ENCODE peak calls at places on chromosome 19, in seven cellular contexts. One of them, this sample, is unnamed.

GRCh38 chr19:35248310-35249145 is at the start of gene LSR:
- DNase-seq in amniotic epithelial cell: no peak
- DNase-seq in stimulated activated CD4-positive, alpha-beta T cell treated with anti-CD3 and anti-CD28 coated beads, Interleukin-4, amount 100 ng/mL, for 24 hours: peak; percentile 74
- DNase-seq in occipital lobe: no peak
- DNase-seq in astrocyte of the spinal cord: no peak
- DNase-seq in HFFc6: no peak
- DNase-seq in GM10248: peak; percentile 97
- DNase-seq in this sample: peak; percentile 96

GRCh38 chr19:7397687-7398086 is 49.0 kb downstream of the ARHGEF18 start:
- DNase-seq in amniotic epithelial cell: peak; percentile 98
- DNase-seq in stimulated activated CD4-positive, alpha-beta T cell treated with anti-CD3 and anti-CD28 coated beads, Interleukin-4, amount 100 ng/mL, for 24 hours: no peak
- DNase-seq in occipital lobe: no peak
- DNase-seq in astrocyte of the spinal cord: peak; percentile 85
- DNase-seq in HFFc6: peak; percentile 93
- DNase-seq in GM10248: no peak
- DNase-seq in this sample: peak; percentile 57

GRCh38 chr19:32812036-32812435 is 57.5 kb downstream of the SLC7A9 start:
- DNase-seq in amniotic epithelial cell: no peak
- DNase-seq in stimulated activated CD4-positive, alpha-beta T cell treated with anti-CD3 and anti-CD28 coated beads, Interleukin-4, amount 100 ng/mL, for 24 hours: no peak
- DNase-seq in occipital lobe: no peak
- DNase-seq in astrocyte of the spinal cord: no peak
- DNase-seq in HFFc6: no peak
- DNase-seq in GM10248: no peak
- DNase-seq in this sample: no peak

GRCh38 chr19:38441660-38442348 is 8.3 kb downstream of the RYR1 start:
- DNase-seq in amniotic epithelial cell: peak; percentile 10
- DNase-seq in stimulated activated CD4-positive, alpha-beta T cell treated with anti-CD3 and anti-CD28 coated beads, Interleukin-4, amount 100 ng/mL, for 24 hours: no peak
- DNase-seq in occipital lobe: no peak
- DNase-seq in astrocyte of the spinal cord: no peak
- DNase-seq in HFFc6: no peak
- DNase-seq in GM10248: peak; percentile 55
- DNase-seq in this sample: no peak

GRCh38 chr19:3644351-3645066 is 17.9 kb upstream of the CACTIN start:
- DNase-seq in amniotic epithelial cell: no peak
- DNase-seq in stimulated activated CD4-positive, alpha-beta T cell treated with anti-CD3 and anti-CD28 coated beads, Interleukin-4, amount 100 ng/mL, for 24 hours: no peak
- DNase-seq in occipital lobe: peak; percentile 88
- DNase-seq in astrocyte of the spinal cord: peak; percentile 10
- DNase-seq in HFFc6: no peak
- DNase-seq in GM10248: no peak
- DNase-seq in this sample: no peak

GRCh38 chr19:49690656-49691242 is at the start of gene CPT1C:
- DNase-seq in amniotic epithelial cell: peak; percentile 65
- DNase-seq in stimulated activated CD4-positive, alpha-beta T cell treated with anti-CD3 and anti-CD28 coated beads, Interleukin-4, amount 100 ng/mL, for 24 hours: peak; percentile 67
- DNase-seq in occipital lobe: peak; percentile 91
- DNase-seq in astrocyte of the spinal cord: peak; percentile 75
- DNase-seq in HFFc6: peak; percentile 77
- DNase-seq in GM10248: peak; percentile 64
- DNase-seq in this sample: no peak

GRCh38 chr19:48506138-48506733 is 5.4 kb downstream of the LMTK3 start:
- DNase-seq in amniotic epithelial cell: peak; percentile 53
- DNase-seq in stimulated activated CD4-positive, alpha-beta T cell treated with anti-CD3 and anti-CD28 coated beads, Interleukin-4, amount 100 ng/mL, for 24 hours: peak; percentile 24
- DNase-seq in occipital lobe: no peak
- DNase-seq in astrocyte of the spinal cord: peak; percentile 33
- DNase-seq in HFFc6: peak; percentile 45
- DNase-seq in GM10248: peak; percentile 58
- DNase-seq in this sample: peak; percentile 46

GRCh38 chr19:862529-863304 is 3.3 kb downstream of the CFD start:
- DNase-seq in amniotic epithelial cell: no peak
- DNase-seq in stimulated activated CD4-positive, alpha-beta T cell treated with anti-CD3 and anti-CD28 coated beads, Interleukin-4, amount 100 ng/mL, for 24 hours: peak; percentile 78
- DNase-seq in occipital lobe: no peak
- DNase-seq in astrocyte of the spinal cord: peak; percentile 36
- DNase-seq in HFFc6: peak; percentile 9
- DNase-seq in GM10248: peak; percentile 80
- DNase-seq in this sample: peak; percentile 37

GRCh38 chr19:55490478-55491436 is 2.5 kb downstream of the SSC5D start:
- DNase-seq in amniotic epithelial cell: no peak
- DNase-seq in stimulated activated CD4-positive, alpha-beta T cell treated with anti-CD3 and anti-CD28 coated beads, Interleukin-4, amount 100 ng/mL, for 24 hours: no peak
- DNase-seq in occipital lobe: no peak
- DNase-seq in astrocyte of the spinal cord: no peak
- DNase-seq in HFFc6: no peak
- DNase-seq in GM10248: no peak
- DNase-seq in this sample: no peak

GRCh38 chr19:17627921-17628320 is 60.2 kb downstream of the UNC13A start:
- DNase-seq in amniotic epithelial cell: no peak
- DNase-seq in stimulated activated CD4-positive, alpha-beta T cell treated with anti-CD3 and anti-CD28 coated beads, Interleukin-4, amount 100 ng/mL, for 24 hours: no peak
- DNase-seq in occipital lobe: no peak
- DNase-seq in astrocyte of the spinal cord: no peak
- DNase-seq in HFFc6: no peak
- DNase-seq in GM10248: no peak
- DNase-seq in this sample: no peak

GRCh38 chr19:44753932-44754742 is 5.6 kb downstream of the BCL3 start:
- DNase-seq in amniotic epithelial cell: peak; percentile 84
- DNase-seq in stimulated activated CD4-positive, alpha-beta T cell treated with anti-CD3 and anti-CD28 coated beads, Interleukin-4, amount 100 ng/mL, for 24 hours: peak; percentile 73
- DNase-seq in occipital lobe: peak; percentile 23
- DNase-seq in astrocyte of the spinal cord: peak; percentile 92
- DNase-seq in HFFc6: peak; percentile 51
- DNase-seq in GM10248: peak; percentile 81
- DNase-seq in this sample: peak; percentile 72

GRCh38 chr19:6475321-6476108 is 6.1 kb downstream of the DENND1C start:
- DNase-seq in amniotic epithelial cell: no peak
- DNase-seq in stimulated activated CD4-positive, alpha-beta T cell treated with anti-CD3 and anti-CD28 coated beads, Interleukin-4, amount 100 ng/mL, for 24 hours: no peak
- DNase-seq in occipital lobe: no peak
- DNase-seq in astrocyte of the spinal cord: no peak
- DNase-seq in HFFc6: no peak
- DNase-seq in GM10248: no peak
- DNase-seq in this sample: no peak

GRCh38 chr19:2540646-2541454 is 64.9 kb downstream of the GADD45B start:
- DNase-seq in amniotic epithelial cell: peak; percentile 95
- DNase-seq in stimulated activated CD4-positive, alpha-beta T cell treated with anti-CD3 and anti-CD28 coated beads, Interleukin-4, amount 100 ng/mL, for 24 hours: no peak
- DNase-seq in occipital lobe: no peak
- DNase-seq in astrocyte of the spinal cord: peak; percentile 99
- DNase-seq in HFFc6: peak; percentile 98
- DNase-seq in GM10248: no peak
- DNase-seq in this sample: peak; percentile 94

GRCh38 chr19:15180451-15181390 is 20.1 kb downstream of the NOTCH3 start:
- DNase-seq in amniotic epithelial cell: no peak
- DNase-seq in stimulated activated CD4-positive, alpha-beta T cell treated with anti-CD3 and anti-CD28 coated beads, Interleukin-4, amount 100 ng/mL, for 24 hours: no peak
- DNase-seq in occipital lobe: no peak
- DNase-seq in astrocyte of the spinal cord: no peak
- DNase-seq in HFFc6: no peak
- DNase-seq in GM10248: no peak
- DNase-seq in this sample: no peak

GRCh38 chr19:48695743-48696352 is at the start of gene FUT2:
- DNase-seq in amniotic epithelial cell: no peak
- DNase-seq in stimulated activated CD4-positive, alpha-beta T cell treated with anti-CD3 and anti-CD28 coated beads, Interleukin-4, amount 100 ng/mL, for 24 hours: no peak
- DNase-seq in occipital lobe: no peak
- DNase-seq in astrocyte of the spinal cord: no peak
- DNase-seq in HFFc6: no peak
- DNase-seq in GM10248: no peak
- DNase-seq in this sample: no peak

GRCh38 chr19:19558055-19558454 is 20.0 kb downstream of the CILP2 start:
- DNase-seq in amniotic epithelial cell: no peak
- DNase-seq in stimulated activated CD4-positive, alpha-beta T cell treated with anti-CD3 and anti-CD28 coated beads, Interleukin-4, amount 100 ng/mL, for 24 hours: no peak
- DNase-seq in occipital lobe: no peak
- DNase-seq in astrocyte of the spinal cord: no peak
- DNase-seq in HFFc6: no peak
- DNase-seq in GM10248: no peak
- DNase-seq in this sample: no peak

GRCh38 chr19:7455600-7456296 is 33.1 kb downstream of the PEX11G start:
- DNase-seq in amniotic epithelial cell: no peak
- DNase-seq in stimulated activated CD4-positive, alpha-beta T cell treated with anti-CD3 and anti-CD28 coated beads, Interleukin-4, amount 100 ng/mL, for 24 hours: no peak
- DNase-seq in occipital lobe: no peak
- DNase-seq in astrocyte of the spinal cord: no peak
- DNase-seq in HFFc6: no peak
- DNase-seq in GM10248: no peak
- DNase-seq in this sample: no peak

GRCh38 chr19:3607398-3608078 is 863 bp upstream of the TBXA2R start:
- DNase-seq in amniotic epithelial cell: no peak
- DNase-seq in stimulated activated CD4-positive, alpha-beta T cell treated with anti-CD3 and anti-CD28 coated beads, Interleukin-4, amount 100 ng/mL, for 24 hours: no peak
- DNase-seq in occipital lobe: no peak
- DNase-seq in astrocyte of the spinal cord: peak; percentile 44
- DNase-seq in HFFc6: peak; percentile 32
- DNase-seq in GM10248: no peak
- DNase-seq in this sample: no peak

This sample was measured in mammary epithelial cell.